ENCODE peak calls at places on chromosomes 1 and 21, in seven cellular contexts. Z is K562, B is tibial nerve, E is prostate gland, K is uterus, P is upper lobe of left lung, N is adrenal gland. T is an unnamed sample.

GRCh38 chr21:15679630-15680029 is 50.2 kb upstream of the USP25 start:
- DNase-seq in Z (peak; percentile 29), B (no peak), P (no peak), K (no peak), E (no peak), N (no peak), T (no peak)

GRCh38 chr1:25148673-25149300 is 83.5 kb downstream of the SYF2 start:
- DNase-seq in B (no peak), N (no peak), P (no peak), E (no peak), Z (peak; percentile 19), K (no peak), T (no peak)

GRCh38 chr1:29505537-29506220 is 269.4 kb downstream of the PTPRU start:
- DNase-seq in B (no peak), P (no peak), K (no peak), Z (no peak), N (no peak), E (no peak), T (peak; percentile 68)

GRCh38 chr1:85692730-85693314 is 15.4 kb downstream of the ZNHIT6 start:
- DNase-seq in Z (peak; percentile 6), K (no peak), B (no peak), N (no peak), P (no peak), E (no peak), T (no peak)

GRCh38 chr21:33859373-33860102 is 56.1 kb downstream of the ATP5PO start:
- DNase-seq in P (no peak), E (no peak), K (no peak), N (no peak), Z (no peak), B (no peak), T (no peak)

GRCh38 chr1:100034465-100034864 is 64.7 kb downstream of the SLC35A3 start:
- DNase-seq in E (no peak), K (no peak), B (no peak), Z (peak; percentile 53), N (no peak), P (no peak), T (no peak)

GRCh38 chr1:63557365-63557987 is 34.2 kb downstream of the EFCAB7 start:
- DNase-seq in B (no peak), K (no peak), P (no peak), Z (peak; percentile 50), N (no peak), E (no peak), T (no peak)

GRCh38 chr1:210597555-210598134 is 268.9 kb downstream of the HHAT start:
- DNase-seq in N (no peak), K (no peak), P (no peak), Z (peak; percentile 55), E (no peak), B (no peak), T (no peak)

GRCh38 chr21:38936237-38936636 is 130.5 kb downstream of the ETS2 start:
- DNase-seq in Z (no peak), B (no peak), P (no peak), E (no peak), N (no peak), K (no peak), T (no peak)

GRCh38 chr1:178792394-178792793 is 67.3 kb downstream of the RALGPS2 start:
- DNase-seq in P (no peak), B (no peak), N (no peak), Z (no peak), E (no peak), K (no peak), T (no peak)

GRCh38 chr1:53060580-53060979 is 1.4 kb upstream of the PODN start:
- DNase-seq in B (no peak), K (peak; percentile 69), Z (no peak), N (no peak), P (no peak), E (no peak), T (no peak)

GRCh38 chr21:42849759-42850412 is 29.5 kb downstream of the WDR4 start:
- DNase-seq in P (peak; percentile 71), Z (no peak), B (no peak), K (no peak), E (no peak), N (no peak), T (no peak)

GRCh38 chr21:32007461-32007860 is 134.6 kb downstream of the HUNK start:
- DNase-seq in K (no peak), E (no peak), P (no peak), N (peak; percentile 38), B (no peak), Z (no peak), T (no peak)

GRCh38 chr1:150551784-150552691 is 2.8 kb downstream of the ADAMTSL4 start:
- DNase-seq in Z (peak; percentile 93), K (peak; percentile 95), E (peak; percentile 56), N (peak; percentile 68), P (peak; percentile 87), B (peak; percentile 84), T (peak; percentile 97)

GRCh38 chr1:33152685-33153432 is 29.0 kb downstream of the TRIM62 start:
- DNase-seq in K (peak; percentile 57), Z (no peak), N (no peak), P (no peak), E (peak; percentile 26), B (peak; percentile 77), T (peak; percentile 33)

GRCh38 chr1:221511797-221512196 is 230.1 kb downstream of the DUSP10 start:
- DNase-seq in P (no peak), N (no peak), E (no peak), Z (peak; percentile 17), K (no peak), B (no peak), T (no peak)

GRCh38 chr1:62070384-62071011 is 124.2 kb upstream of the L1TD1 start:
- DNase-seq in P (no peak), B (no peak), E (no peak), N (no peak), K (no peak), Z (peak; percentile 15), T (no peak)

GRCh38 chr1:30988045-30988444 is 77.5 kb downstream of the PUM1 start:
- DNase-seq in K (no peak), E (no peak), N (no peak), P (no peak), B (no peak), Z (no peak), T (no peak)

GRCh38 chr1:9670085-9670484 is 18.6 kb downstream of the PIK3CD start:
- DNase-seq in N (no peak), B (no peak), P (no peak), Z (no peak), K (no peak), E (no peak), T (no peak)

GRCh38 chr1:25194576-25195020 is 37.7 kb downstream of the SYF2 start:
- DNase-seq in E (peak; percentile 77), N (peak; percentile 78), K (no peak), B (no peak), Z (no peak), P (no peak), T (peak; percentile 84)

GRCh38 chr1:21509351-21510112 is at the start of gene ALPL:
- DNase-seq in Z (no peak), B (no peak), E (no peak), K (no peak), N (no peak), P (no peak), T (no peak)

GRCh38 chr1:116911166-116911553 is 1.4 kb downstream of the PTGFRN start:
- DNase-seq in K (peak; percentile 22), Z (peak; percentile 52), B (no peak), E (no peak), N (no peak), P (no peak), T (no peak)
- H3K4me3 ChIP-seq in K (peak overlapping the region; percentile 56), Z (peak overlapping the region; percentile 65), B (no peak overlapping the region), E (peak overlapping the region; percentile 73), N (no peak overlapping the region), P (peak overlapping the region; percentile 74), T (no peak overlapping the region)

GRCh38 chr1:247411583-247412295 is 4.2 kb upstream of the NLRP3 start:
- DNase-seq in N (no peak), E (no peak), Z (no peak), P (no peak), B (no peak), K (no peak), T (no peak)

GRCh38 chr1:247419326-247419725 is 3.4 kb downstream of the NLRP3 start:
- DNase-seq in K (no peak), B (no peak), P (no peak), Z (no peak), E (no peak), N (no peak), T (no peak)

GRCh38 chr1:247421074-247421473 is 5.1 kb downstream of the NLRP3 start:
- DNase-seq in N (no peak), P (no peak), K (no peak), Z (no peak), E (no peak), B (no peak), T (no peak)

GRCh38 chr1:247417786-247418185 is 1.8 kb downstream of the NLRP3 start:
- DNase-seq in B (no peak), N (no peak), K (no peak), E (no peak), P (no peak), Z (no peak), T (no peak)

GRCh38 chr1:247415423-247416361 is at the start of gene NLRP3:
- DNase-seq in N (peak; percentile 28), E (no peak), B (no peak), K (no peak), P (no peak), Z (no peak), T (peak; percentile 25)
- TF ChIP-seq POLR2A in N (peak; percentile 52), E (no peak), B (no peak), K (no peak), P (no peak), Z (no peak), T (no peak)

DNA sequence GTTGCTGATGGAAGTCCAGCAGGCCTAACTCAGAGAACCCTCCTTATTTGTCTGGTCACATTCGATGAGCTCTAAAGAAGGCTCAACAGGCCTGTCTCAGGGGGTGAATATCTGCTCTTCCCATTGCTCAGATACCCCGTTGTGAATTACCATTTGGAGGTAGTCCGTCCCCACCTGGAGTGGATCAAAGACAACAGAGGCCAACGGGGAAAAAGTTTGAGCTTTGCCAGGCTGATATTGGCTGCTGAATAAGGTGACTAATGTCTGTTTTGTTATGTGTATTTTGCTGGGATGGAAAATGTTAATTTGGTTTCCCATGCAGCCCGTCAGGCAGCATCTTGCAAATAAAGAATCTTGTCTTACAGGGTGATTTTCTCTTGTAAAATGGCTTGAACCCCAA is 69.2 kb upstream of the EPS8L3 start:
- DNase-seq in E (no peak), N (no peak), K (no peak), P (no peak), Z (no peak), B (no peak), T (peak; percentile 14)
- H3K4me3 ChIP-seq in E (no peak overlapping the region), N (no peak overlapping the region), K (no peak overlapping the region), P (no peak overlapping the region), Z (no peak overlapping the region), B (no peak overlapping the region), T (no peak overlapping the region)

GRCh38 chr1:58968360-58968952 is 184.6 kb upstream of the JUN start:
- DNase-seq in N (peak; percentile 74), Z (peak; percentile 76), K (peak; percentile 87), E (peak; percentile 78), B (peak; percentile 62), P (no peak), T (peak; percentile 91)
- TF ChIP-seq POLR2A in N (no peak), Z (no peak), K (no peak), E (no peak), B (no peak), P (no peak), T (no peak)